ENCODE peak calls at places on chromosomes 11 and 22, in four cellular contexts. J is astrocyte of the cerebellum, P is psoas muscle, H is sigmoid colon. F is an unnamed sample.
A peak's percentile ranks its signal among the peaks of the same experiment; 100 is the strongest.

GRCh38 chr22:22210375-22210774 is 34.2 kb upstream of the VPREB1 start:
- DNase-seq in J (peak; percentile 11), P (no peak), H (no peak), F (peak; percentile 54)

GRCh38 chr11:74681686-74682651 is 49.3 kb downstream of the CHRDL2 start:
- DNase-seq in J (no peak), P (peak; percentile 69), H (peak; percentile 88), F (no peak)

GRCh38 chr11:16809901-16810668 is 71.6 kb downstream of the C11orf58 start:
- DNase-seq in J (peak; percentile 43), P (peak; percentile 43), H (peak; percentile 75), F (peak; percentile 70)

GRCh38 chr11:63889344-63889743 is 27.6 kb downstream of the RCOR2 start:
- DNase-seq in J (no peak), P (no peak), H (no peak), F (no peak)

GRCh38 chr22:22817468-22818201 is 70.0 kb upstream of the IGLL5 start:
- DNase-seq in J (no peak), P (no peak), H (no peak), F (no peak)

GRCh38 chr11:88402192-88402715 is 64.7 kb upstream of the CTSC start:
- DNase-seq in J (peak; percentile 82), P (no peak), H (no peak), F (peak; percentile 87)

GRCh38 chr22:24994070-24994763 is 41.7 kb downstream of the KIAA1671 start:
- DNase-seq in J (no peak), P (no peak), H (no peak), F (no peak)

GRCh38 chr22:39259698-39260097 is 14.9 kb upstream of the PDGFB start:
- DNase-seq in J (no peak), P (no peak), H (no peak), F (no peak)

GRCh38 chr11:25449100-25449499 is 882.8 kb upstream of the ANO3 start:
- DNase-seq in J (no peak), P (no peak), H (no peak), F (no peak)

GRCh38 chr11:61480261-61480660 is 28.3 kb upstream of the LRRC10B start:
- DNase-seq in J (no peak), P (no peak), H (no peak), F (no peak)

GRCh38 chr22:48867891-48868290 is 959.8 kb downstream of the BRD1 start:
- DNase-seq in J (no peak), P (no peak), H (peak; percentile 28), F (no peak)

GRCh38 chr11:90135016-90135415 is 553 bp downstream of the NAALAD2 start:
- DNase-seq in J (no peak), P (no peak), H (no peak), F (peak; percentile 17)

GRCh38 chr11:95108159-95108611 is 18.5 kb downstream of the ENDOD1 start:
- DNase-seq in J (no peak), P (peak; percentile 54), H (no peak), F (peak; percentile 90)

GRCh38 chr11:102780491-102780918 is at the start of gene MMP10:
- DNase-seq in J (peak; percentile 26), P (no peak), H (no peak), F (peak; percentile 69)

GRCh38 chr11:97140885-97141494 is 751.2 kb downstream of the JRKL start:
- DNase-seq in J (no peak), P (no peak), H (no peak), F (peak; percentile 54)
- TF ChIP-seq CTCF in J (peak; percentile 16), P (peak; percentile 4), H (no peak), F (peak; percentile 74)

GRCh38 chr22:40484906-40485660 is 114.7 kb downstream of the SGSM3 start:
- DNase-seq in J (no peak), P (no peak), H (no peak), F (peak; percentile 47)

GRCh38 chr22:40487663-40488249 is 117.4 kb downstream of the SGSM3 start:
- DNase-seq in J (no peak), P (no peak), H (no peak), F (peak; percentile 55)

GRCh38 chr22:40486962-40487602 is 116.7 kb downstream of the SGSM3 start:
- DNase-seq in J (no peak), P (no peak), H (no peak), F (no peak)

GRCh38 chr22:40482886-40483285 is 112.5 kb downstream of the SGSM3 start:
- DNase-seq in J (no peak), P (no peak), H (no peak), F (no peak)

DNA sequence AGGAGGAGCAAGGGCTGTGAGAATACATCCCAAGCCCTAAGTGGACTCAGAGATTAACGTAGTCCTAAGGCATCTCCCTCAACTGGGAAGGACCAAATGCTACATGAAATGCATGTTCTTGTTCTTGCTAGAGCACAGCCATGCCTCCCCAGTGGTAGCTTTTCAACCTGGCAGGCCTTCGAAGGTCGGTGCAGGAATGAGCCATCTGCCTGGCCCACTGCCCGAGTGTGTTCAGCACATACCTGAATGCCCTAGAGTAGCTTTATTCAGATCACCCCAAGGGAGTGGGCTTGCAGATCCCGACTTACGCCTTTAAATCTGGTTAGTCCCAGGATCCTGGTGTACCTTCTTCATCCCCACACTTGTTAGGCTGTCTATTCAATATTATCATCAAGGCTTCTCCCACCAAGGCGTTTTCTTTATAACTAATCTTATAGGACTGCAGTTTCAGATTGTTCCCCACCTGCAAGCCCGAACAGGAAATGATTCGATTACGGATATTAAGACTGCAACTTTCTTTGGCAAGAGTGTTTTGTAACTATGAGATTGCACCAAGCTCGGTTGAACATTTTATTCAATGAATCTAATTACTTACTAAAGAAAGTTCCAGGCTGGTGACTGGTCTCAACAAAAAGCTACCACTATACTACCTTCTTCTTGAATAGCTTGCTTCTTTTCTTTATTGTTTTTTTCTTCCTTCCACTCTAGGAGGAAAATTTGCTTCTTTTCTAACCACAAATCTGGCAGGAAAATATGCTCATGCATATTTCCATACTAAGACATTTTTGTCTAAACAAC is 115.6 kb downstream of the SGSM3 start:
- DNase-seq in J (peak; percentile 64), P (peak; percentile 59), H (no peak), F (peak; percentile 44)
- H3K4me3 ChIP-seq in J (no peak overlapping the region), P (peak overlapping the region; percentile 8), H (no peak overlapping the region), F (no peak overlapping the region)

GRCh38 chr11:77821349-77821851 is 456 bp downstream of the AAMDC start:
- DNase-seq in J (no peak), P (peak; percentile 22), H (peak; percentile 71), F (peak; percentile 51)

GRCh38 chr11:77819921-77820564 is 479 bp downstream of the RSF1 start:
- DNase-seq in J (no peak), P (peak; percentile 41), H (peak; percentile 77), F (peak; percentile 30)

GRCh38 chr11:77820565-77821348 is at the start of the genes AAMDC and RSF1:
- DNase-seq in J (peak; percentile 98), P (peak; percentile 99), H (peak; percentile 99), F (peak; percentile 99)

GRCh38 chr11:77815459-77815858 is 5.1 kb downstream of the RSF1 start:
- DNase-seq in J (no peak), P (no peak), H (no peak), F (no peak)

DNA sequence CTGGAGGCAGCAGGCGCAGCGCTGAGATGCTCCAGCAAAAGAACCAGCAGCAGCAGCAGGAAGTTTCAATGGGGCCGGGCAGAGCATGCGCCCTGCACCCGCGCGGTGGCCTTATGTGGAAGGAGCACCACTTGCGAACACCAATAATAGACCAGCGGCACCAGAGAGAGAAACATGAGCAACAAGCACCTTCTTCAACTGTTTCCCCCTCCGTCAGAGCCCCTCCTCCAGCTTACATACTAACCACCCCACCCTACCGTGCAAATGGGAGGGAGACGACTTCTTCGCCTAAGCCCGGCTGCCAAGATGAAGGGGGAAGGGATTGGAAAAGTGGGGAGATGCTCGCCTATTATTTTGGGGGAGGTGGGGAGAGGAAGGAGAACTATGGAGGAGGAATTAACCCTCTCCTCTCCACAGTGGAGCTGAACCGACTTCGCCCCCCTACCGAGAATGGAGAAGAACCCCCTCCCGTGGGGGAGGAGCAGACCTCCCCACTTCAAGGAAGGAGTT is 1.1 kb downstream of the RSF1 start:
- DNase-seq in J (peak; percentile 74), P (peak; percentile 81), H (peak; percentile 91), F (peak; percentile 89)
- TF ChIP-seq CTCF in J (peak; percentile 34), P (no peak), H (no peak), F (peak; percentile 10)

GRCh38 chr11:13486926-13487660 is 8.7 kb downstream of the PTH start:
- DNase-seq in J (no peak), P (peak; percentile 27), H (no peak), F (peak; percentile 33)

DNA sequence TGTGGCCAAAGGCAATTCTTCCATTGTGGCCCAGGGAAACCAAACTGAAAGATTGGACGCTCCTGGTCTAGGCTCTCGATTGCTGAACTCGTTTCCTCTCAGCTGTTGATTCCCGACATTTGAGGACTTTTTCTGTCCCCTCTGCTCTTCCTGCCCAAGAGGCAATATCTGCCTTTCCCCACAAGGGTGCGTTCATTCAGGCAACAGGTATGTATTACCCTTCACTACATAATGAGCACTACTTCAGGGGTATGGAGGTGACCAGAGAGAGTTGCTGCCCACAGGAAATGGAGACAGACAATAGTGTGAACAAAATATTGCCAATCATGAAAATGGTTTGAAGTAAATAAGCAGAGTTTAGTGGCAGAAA is 8.2 kb downstream of the PTH start:
- DNase-seq in J (no peak), P (no peak), H (no peak), F (peak; percentile 21)
- H3K4me3 ChIP-seq in J (no peak overlapping the region), P (peak overlapping the region; percentile 22), H (no peak overlapping the region), F (peak overlapping the region; percentile 21)

DNA sequence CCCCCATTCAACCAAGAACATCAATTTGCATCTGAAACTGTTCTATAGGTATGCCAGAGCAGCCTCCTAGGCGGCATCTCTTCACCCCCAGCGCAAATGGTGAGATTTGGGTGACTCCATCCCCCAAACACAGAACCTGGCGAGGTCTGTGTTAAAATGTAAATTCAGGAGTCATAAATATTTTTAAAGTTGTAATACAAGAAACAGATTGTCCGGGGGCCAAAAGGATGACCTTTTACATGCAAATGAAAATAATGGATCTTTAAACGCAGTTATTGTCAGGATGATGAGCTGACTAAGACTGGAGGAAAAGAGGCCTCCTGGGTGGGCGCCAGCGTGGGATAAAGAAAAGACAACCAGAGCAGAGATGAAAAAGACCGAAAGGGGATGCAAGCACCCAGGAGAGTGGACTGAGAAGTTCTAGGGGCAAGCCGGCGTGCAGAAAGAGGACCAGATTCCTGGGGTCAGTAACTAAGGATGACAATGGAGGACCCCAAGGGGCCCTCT is 16.0 kb upstream of the ADA2 start:
- DNase-seq in J (no peak), P (no peak), H (no peak), F (no peak)
- TF ChIP-seq CTCF in J (no peak), P (no peak), H (no peak), F (no peak)

DNA sequence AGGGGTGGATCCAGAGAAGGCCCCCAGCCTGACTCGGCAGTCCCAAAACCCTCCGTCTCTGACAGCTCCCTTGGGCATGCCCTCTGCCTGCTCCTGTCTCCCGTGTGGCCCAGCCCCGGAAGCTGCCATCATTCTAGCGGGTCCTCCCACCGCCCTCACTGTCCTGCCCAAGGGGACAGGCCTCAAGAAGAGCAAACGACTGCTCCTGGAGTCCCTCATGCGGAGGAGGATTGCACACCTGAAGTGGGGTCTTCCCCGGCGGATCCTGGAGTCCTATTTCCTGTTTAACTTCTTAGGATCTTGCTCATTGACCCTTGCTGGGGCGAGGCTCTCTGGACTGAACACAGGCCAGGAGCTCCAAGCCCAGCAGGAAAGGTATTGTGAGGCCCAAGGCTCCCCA is 2.6 kb upstream of the MEI1 start:
- DNase-seq in J (no peak), P (no peak), H (peak; percentile 64), F (no peak)
- H3K4me3 ChIP-seq in J (no peak overlapping the region), P (no peak overlapping the region), H (no peak overlapping the region), F (no peak overlapping the region)

F was measured in fibroblast of pulmonary artery.